ENCODE peak calls at places on chromosomes 1 and 21, in nine cellular contexts. Y is MCF 10A; V is ecto neural progenitor cell; E is T-helper 9 cell; I is NCI-H1092; D is activated CD8-positive, alpha-beta memory T cell treated with anti-CD3 and anti-CD28 coated beads, Interleukin-2, amount 10 ng/mL, durations not matched to agents 7 days and 5 days; W is activated T-cell treated with anti-CD3 and anti-CD28 coated beads, Interleukin-2, amount 50 U/mL, for 48 hours; S is brain pericyte; A is neural crest cell. F is an unnamed sample.

GRCh38 chr1:83883979-83884378 is 115.0 kb downstream of the TTLL7 start:
- DNase-seq in A (no peak), W (no peak), S (no peak), E (no peak), I (no peak), Y (no peak), V (no peak), D (no peak), F (no peak)

GRCh38 chr21:41943468-41944250 is 10.2 kb downstream of the C2CD2 start:
- DNase-seq in V (no peak), A (no peak), W (no peak), D (no peak), S (no peak), I (no peak), E (no peak), Y (no peak), F (no peak)

GRCh38 chr21:45536301-45537081 is 5.7 kb downstream of the SLC19A1 start:
- DNase-seq in E (no peak), S (no peak), A (no peak), W (no peak), V (peak), D (no peak), I (no peak), Y (no peak), F (no peak)

GRCh38 chr1:8669608-8670335 is 147.7 kb downstream of the RERE start:
- DNase-seq in Y (no peak), D (no peak), W (no peak), I (no peak), A (no peak), S (no peak), V (no peak), E (no peak), F (no peak)

GRCh38 chr1:69824932-69825331 is 257.2 kb downstream of the LRRC7 start:
- DNase-seq in D (no peak), I (no peak), W (no peak), Y (no peak), A (no peak), S (no peak), V (no peak), E (no peak), F (no peak)

GRCh38 chr1:59422921-59423575 is 126.2 kb downstream of the FGGY start:
- DNase-seq in W (no peak), E (no peak), S (no peak), D (no peak), A (no peak), Y (peak), I (no peak), V (no peak), F (no peak)

GRCh38 chr1:224635356-224635755 is 19.2 kb downstream of the CNIH3 start:
- DNase-seq in A (no peak), D (no peak), V (no peak), I (no peak), Y (peak), E (no peak), S (no peak), W (no peak), F (no peak)

GRCh38 chr1:154855186-154855585 is 14.9 kb downstream of the KCNN3 start:
- DNase-seq in E (no peak), V (no peak), A (no peak), Y (no peak), D (no peak), S (no peak), I (no peak), W (no peak), F (no peak)

GRCh38 chr21:42849759-42850412 is 29.5 kb downstream of the WDR4 start:
- DNase-seq in W (no peak), E (no peak), I (no peak), Y (no peak), V (no peak), D (no peak), S (no peak), A (no peak), F (no peak)

GRCh38 chr1:189658381-189658780 is 819.3 kb downstream of the BRINP3 start:
- DNase-seq in E (no peak), Y (peak), I (no peak), D (no peak), A (no peak), S (no peak), V (no peak), W (no peak), F (no peak)

GRCh38 chr1:65946960-65947359 is 154.3 kb downstream of the PDE4B start:
- DNase-seq in D (no peak), I (no peak), S (no peak), E (no peak), A (no peak), V (no peak), Y (no peak), W (no peak), F (no peak)

GRCh38 chr1:192607836-192608235 is 28.1 kb upstream of the RGS13 start:
- DNase-seq in V (no peak), Y (no peak), D (no peak), E (no peak), I (no peak), A (no peak), S (no peak), W (no peak), F (no peak)

GRCh38 chr21:45974073-45975016 is 7.2 kb upstream of the COL6A1 start:
- DNase-seq in I (no peak), E (no peak), V (peak), S (peak), A (no peak), D (no peak), W (no peak), Y (peak), F (no peak)

GRCh38 chr1:114745351-114745750 is 12.4 kb downstream of the CSDE1 start:
- DNase-seq in Y (no peak), I (no peak), W (no peak), V (no peak), S (no peak), A (no peak), E (no peak), D (no peak), F (no peak)

GRCh38 chr1:237416924-237417655 is 375.1 kb downstream of the RYR2 start:
- DNase-seq in I (no peak), S (no peak), D (no peak), E (no peak), W (no peak), A (no peak), V (no peak), Y (no peak), F (no peak)

GRCh38 chr1:236724049-236724448 is 37.8 kb downstream of the ACTN2 start:
- DNase-seq in Y (no peak), S (no peak), A (no peak), D (no peak), W (no peak), I (no peak), E (no peak), V (no peak), F (no peak)

GRCh38 chr1:59057211-59057694 is 239.6 kb upstream of the FGGY start:
- DNase-seq in E (no peak), S (peak), Y (peak), A (no peak), W (no peak), D (no peak), V (peak), I (no peak), F (no peak)

GRCh38 chr1:27525296-27526271 is 35.6 kb upstream of the WASF2 start:
- DNase-seq in W (peak), A (peak), I (no peak), D (peak), S (peak), V (peak), E (no peak), Y (no peak), F (peak)

GRCh38 chr21:45104560-45104959 is 30.2 kb downstream of the ADARB1 start:
- DNase-seq in S (no peak), V (no peak), Y (peak), E (peak), D (no peak), W (peak), A (no peak), I (peak), F (no peak)

GRCh38 chr1:79259390-79260336 is 253.1 kb upstream of the ADGRL4 start:
- DNase-seq in I (no peak), V (no peak), A (no peak), E (no peak), S (no peak), Y (peak), W (no peak), D (no peak), F (no peak)

GRCh38 chr1:205610036-205610435 is 21.8 kb downstream of the ELK4 start:
- DNase-seq in S (no peak), I (no peak), W (peak), D (no peak), V (no peak), Y (no peak), A (no peak), E (no peak), F (no peak)

F was measured in NCI-H2227 treated with DMSO at 0.1 percent for 48 hours.